ENCODE peak calls at places on chromosomes 7 and 10, in ten cellular contexts. L, R, W, V, A, C, Z, T, B and K are unnamed samples.

GRCh38 chr7:43756368-43757072 is 2.0 kb upstream of the BLVRA start:
- DNase-seq in R (no peak), A (no peak), W (peak), B (no peak), Z (no peak), T (peak), V (peak), C (no peak), L (no peak), K (no peak)

GRCh38 chr7:34260282-34260681 is 354.9 kb downstream of the BMPER start:
- DNase-seq in B (no peak), T (peak), L (no peak), V (peak), A (no peak), C (no peak), R (no peak), Z (peak), W (peak), K (no peak)

GRCh38 chr10:125473138-125473793 is 209.7 kb downstream of the TEX36 start:
- DNase-seq in V (no peak), A (no peak), R (no peak), W (no peak), L (no peak), T (no peak), B (no peak), Z (no peak), C (no peak), K (no peak)

GRCh38 chr7:77247206-77247850 is 47.7 kb upstream of the FGL2 start:
- DNase-seq in C (peak), A (peak), W (peak), V (peak), T (peak), B (no peak), R (no peak), L (peak), Z (peak), K (peak)

GRCh38 chr7:55370001-55370400 is 4.9 kb downstream of the LANCL2 start:
- DNase-seq in W (peak), A (no peak), R (no peak), C (no peak), L (no peak), Z (no peak), T (peak), V (no peak), B (no peak), K (no peak)

GRCh38 chr7:16078076-16078952 is 343.0 kb downstream of the CRPPA start:
- DNase-seq in B (no peak), T (peak), A (peak), R (no peak), V (peak), L (no peak), C (peak), Z (peak), W (peak), K (peak)

GRCh38 chr10:94279835-94280709 is 82.7 kb downstream of the NOC3L start:
- DNase-seq in R (no peak), T (peak), B (no peak), W (peak), C (peak), L (no peak), A (no peak), Z (peak), V (peak), K (peak)

GRCh38 chr10:95260397-95260881 is 30.4 kb downstream of the PDLIM1 start:
- DNase-seq in B (no peak), L (no peak), T (peak), A (no peak), C (no peak), V (peak), Z (peak), W (peak), R (no peak), K (no peak)

GRCh38 chr7:4182605-4183300 is 499.3 kb upstream of the FOXK1 start:
- DNase-seq in W (no peak), R (no peak), B (no peak), V (no peak), Z (no peak), L (no peak), T (no peak), A (no peak), C (no peak), K (no peak)

GRCh38 chr7:4132221-4132620 is 549.9 kb upstream of the FOXK1 start:
- DNase-seq in V (no peak), W (no peak), L (no peak), Z (no peak), B (peak), R (no peak), C (no peak), A (no peak), T (no peak), K (no peak)

GRCh38 chr10:127563718-127564553 is 14.8 kb downstream of the NPS start:
- DNase-seq in A (no peak), T (no peak), R (peak), W (no peak), B (no peak), Z (peak), V (no peak), L (no peak), C (peak), K (peak)

GRCh38 chr7:14807498-14807897 is 95.1 kb downstream of the DGKB start:
- DNase-seq in R (no peak), Z (no peak), V (no peak), A (no peak), W (no peak), T (no peak), B (no peak), C (no peak), L (no peak), K (no peak)

GRCh38 chr7:2670720-2671391 is 17.1 kb upstream of the AMZ1 start:
- DNase-seq in T (peak), A (peak), Z (peak), V (peak), L (no peak), R (peak), B (peak), W (peak), C (peak), K (peak)

GRCh38 chr10:71569775-71570588 is 149.6 kb downstream of the C10orf105 start:
- DNase-seq in L (peak), T (peak), B (peak), C (peak), V (peak), R (no peak), W (peak), A (peak), Z (peak), K (peak)

GRCh38 chr10:97718659-97719142 is 5.2 kb downstream of the MARVELD1 start:
- DNase-seq in R (no peak), B (peak), V (peak), A (peak), W (no peak), Z (peak), T (peak), L (no peak), C (no peak), K (no peak)

GRCh38 chr10:99784025-99784730 is 1.7 kb downstream of the ABCC2 start:
- DNase-seq in A (no peak), B (no peak), C (no peak), L (no peak), Z (peak), T (peak), V (peak), R (no peak), W (peak), K (no peak)

GRCh38 chr10:88117869-88118632 is 254.6 kb downstream of the PTEN start:
- DNase-seq in C (no peak), T (no peak), V (no peak), B (no peak), R (no peak), A (no peak), L (no peak), W (no peak), Z (no peak), K (no peak)
- TF ChIP-seq CTCF in C (peak), T (no peak), V (peak), B (no peak), R (no peak), A (no peak), L (no peak), W (no peak), Z (no peak), K (no peak)

DNA sequence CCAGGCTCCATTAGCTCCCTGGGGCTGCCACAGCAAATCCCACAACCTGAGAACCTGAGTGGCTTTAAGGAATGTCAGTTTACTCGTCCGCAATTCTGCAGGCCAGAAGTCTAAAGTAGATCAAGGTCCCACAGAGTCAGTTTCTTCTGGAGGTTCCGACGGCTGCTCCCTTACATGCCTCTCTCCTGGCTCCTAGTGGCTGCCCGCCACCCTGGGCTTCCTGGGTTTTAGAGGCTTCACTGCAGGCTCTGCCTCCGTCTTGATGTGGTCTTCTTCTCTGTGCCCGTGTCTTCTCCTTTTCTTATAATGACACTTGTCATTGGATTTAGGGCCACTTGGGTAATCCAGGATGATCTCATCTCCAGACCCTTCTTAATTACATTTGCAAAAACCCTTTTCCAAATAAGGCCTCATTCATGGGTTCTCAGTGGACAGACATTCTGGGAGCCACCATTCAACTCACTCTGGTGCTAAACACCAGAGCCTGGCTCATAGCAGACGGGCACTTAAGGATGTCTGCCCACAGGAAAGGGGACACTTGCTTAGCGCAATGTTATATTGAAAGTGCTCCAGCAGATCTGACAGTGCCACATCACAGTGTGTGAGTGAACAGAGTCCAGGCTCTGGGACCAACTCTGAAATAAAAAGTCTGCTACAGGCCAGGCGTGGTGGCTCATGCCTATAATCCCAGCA is 77.6 kb downstream of the VWC2 start:
- DNase-seq in A (no peak), Z (peak), V (no peak), W (no peak), B (no peak), T (no peak), R (no peak), C (no peak), L (no peak), K (no peak)
- TF ChIP-seq CTCF in A (no peak), Z (peak), V (no peak), W (no peak), B (no peak), T (no peak), R (no peak), C (no peak), L (no peak), K (no peak)

GRCh38 chr7:74656421-74656910 is 1.1 kb upstream of the GTF2I start:
- DNase-seq in V (no peak), A (peak), L (no peak), R (peak), Z (peak), C (peak), W (no peak), T (peak), B (peak), K (peak)
- TF ChIP-seq CTCF in V (no peak), A (peak), L (no peak), R (no peak), Z (peak), C (no peak), W (no peak), T (peak), B (no peak), K (no peak)

DNA sequence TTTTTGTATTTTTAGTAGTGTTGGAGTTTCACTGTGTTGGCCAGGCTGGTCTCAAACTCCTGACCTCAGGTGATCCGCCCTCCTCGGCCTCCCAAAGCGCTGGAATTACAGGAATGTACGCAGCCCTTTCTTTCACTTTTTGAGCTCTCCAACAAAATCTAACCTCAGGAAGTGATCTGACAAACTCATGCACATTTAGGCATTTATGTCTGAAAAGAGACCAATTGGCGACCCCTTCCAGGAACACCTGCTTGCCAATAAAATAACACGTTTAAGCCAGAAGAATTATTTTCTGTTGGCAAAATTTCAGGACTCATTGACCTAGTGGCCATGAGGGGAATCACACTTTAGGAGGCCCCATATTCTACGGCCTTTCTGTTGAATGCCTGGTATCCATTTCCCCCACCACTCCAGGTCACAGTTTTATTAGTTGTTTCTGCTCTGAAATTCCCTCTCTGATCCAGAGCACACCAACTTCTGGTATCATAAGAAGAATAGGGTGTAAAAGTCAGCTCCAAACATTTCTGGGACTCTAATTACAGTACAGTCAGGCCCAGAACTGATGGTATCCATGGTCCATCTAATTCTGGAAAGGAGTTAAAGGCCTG is 65.8 kb upstream of the FRMD4A start:
- DNase-seq in Z (no peak), T (peak), W (no peak), L (no peak), A (no peak), B (no peak), R (no peak), V (no peak), C (no peak), K (no peak)
- TF ChIP-seq CTCF in Z (peak), T (peak), W (peak), L (no peak), A (peak), B (no peak), R (no peak), V (peak), C (peak), K (peak)

GRCh38 chr7:151876899-151877777 is at the start of gene PRKAG2:
- DNase-seq in B (peak), L (peak), C (peak), Z (peak), T (peak), W (no peak), V (peak), R (peak), A (peak), K (peak)
- TF ChIP-seq CTCF in B (no peak), L (no peak), C (no peak), Z (peak), T (no peak), W (no peak), V (no peak), R (peak), A (no peak), K (no peak)

DNA sequence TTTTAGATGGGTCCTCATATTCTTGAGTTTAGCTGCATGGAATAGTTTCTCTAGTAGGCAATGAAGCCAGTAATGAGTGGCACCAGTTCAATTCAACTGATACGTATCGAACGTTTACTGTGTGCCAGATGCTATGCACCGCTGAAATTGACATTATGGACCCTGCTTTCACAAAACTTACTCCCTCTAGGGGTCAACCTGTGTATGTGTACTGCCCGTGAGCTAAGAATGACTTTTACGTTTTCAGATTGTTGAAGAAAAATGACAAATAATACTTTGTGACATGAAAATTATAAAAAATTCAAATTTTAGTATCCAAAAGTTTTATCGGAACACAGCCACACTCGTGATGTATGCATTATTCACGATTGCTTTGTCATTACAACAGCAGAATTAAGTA is 95.5 kb downstream of the ZMYND11 start:
- DNase-seq in A (no peak), R (no peak), Z (no peak), C (no peak), L (no peak), B (no peak), W (no peak), T (no peak), V (peak), K (peak)
- TF ChIP-seq CTCF in A (no peak), R (no peak), Z (peak), C (peak), L (no peak), B (no peak), W (peak), T (peak), V (peak), K (peak)

GRCh38 chr10:72637398-72637857 is 11.5 kb upstream of the MICU1 start:
- DNase-seq in R (no peak), A (no peak), W (peak), Z (no peak), B (no peak), C (no peak), V (peak), L (no peak), T (peak), K (no peak)
- TF ChIP-seq CTCF in R (no peak), A (no peak), W (no peak), Z (no peak), B (no peak), C (no peak), V (no peak), L (no peak), T (no peak), K (no peak)

GRCh38 chr7:74049997-74050798 is 22.2 kb downstream of the ELN start:
- DNase-seq in W (no peak), R (no peak), V (no peak), B (no peak), A (no peak), L (no peak), T (no peak), Z (no peak), C (no peak), K (no peak)

GRCh38 chr7:74052628-74053027 is 24.7 kb downstream of the ELN start:
- DNase-seq in L (no peak), V (no peak), C (no peak), T (no peak), Z (no peak), A (no peak), R (no peak), B (no peak), W (no peak), K (no peak)

GRCh38 chr7:74053589-74054186 is 25.7 kb downstream of the ELN start:
- DNase-seq in A (no peak), W (no peak), Z (no peak), L (no peak), R (no peak), C (no peak), B (no peak), V (no peak), T (no peak), K (no peak)

GRCh38 chr7:74051193-74051592 is 23.2 kb downstream of the ELN start:
- DNase-seq in W (no peak), C (no peak), B (peak), R (no peak), L (no peak), V (peak), A (no peak), Z (peak), T (no peak), K (no peak)

DNA sequence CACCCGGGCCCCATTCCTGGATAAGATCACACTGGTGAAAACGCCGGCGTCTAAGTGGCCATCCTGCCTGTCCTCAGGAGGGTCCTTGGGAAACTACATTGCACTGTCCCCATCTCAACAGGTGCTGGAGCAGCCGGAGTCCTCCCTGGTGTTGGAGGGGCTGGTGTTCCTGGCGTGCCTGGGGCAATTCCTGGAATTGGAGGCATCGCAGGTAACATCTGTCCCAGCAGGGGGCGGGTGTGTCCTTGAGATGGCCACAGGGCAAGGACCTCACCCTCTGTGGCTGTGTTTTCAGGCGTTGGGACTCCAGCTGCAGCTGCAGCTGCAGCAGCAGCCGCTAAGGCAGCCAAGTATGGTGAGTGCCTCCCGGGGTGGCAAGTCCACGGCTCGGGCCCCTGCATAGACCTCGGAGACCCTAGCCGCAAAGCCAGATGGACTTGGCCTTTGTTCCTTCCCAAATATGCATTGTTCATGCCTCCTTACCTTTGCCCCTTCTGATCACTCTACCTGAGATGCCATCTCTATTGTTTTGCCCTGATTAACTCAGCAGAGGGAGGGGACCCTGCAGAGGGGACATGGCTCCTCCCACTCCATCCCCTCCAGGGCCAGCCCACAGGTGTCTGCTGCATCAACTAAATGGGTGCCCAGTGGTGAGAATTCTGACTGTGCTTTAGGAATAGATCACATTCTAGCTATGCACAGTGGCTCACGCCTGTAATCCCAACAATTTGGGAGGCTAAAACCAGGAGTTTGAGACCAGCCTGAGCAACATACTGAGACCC is 23.8 kb downstream of the ELN start:
- DNase-seq in A (no peak), Z (peak), V (peak), W (no peak), R (no peak), T (no peak), B (peak), C (peak), L (no peak), K (peak)
- TF ChIP-seq CTCF in A (no peak), Z (peak), V (peak), W (peak), R (no peak), T (peak), B (no peak), C (peak), L (no peak), K (peak)